ENCODE peak calls at places on chromosomes 12 and 14, in seven cellular contexts. I is adrenal gland, K is ovary, T is transverse colon, G is testis, X is tibial nerve, N is heart left ventricle. Y is an unnamed sample.
A peak's percentile ranks its signal among the peaks of the same experiment; 100 is the strongest.

GRCh38 chr12:46661161-46661845 is 164.5 kb downstream of the SLC38A4 start:
- DNase-seq in I (peak; percentile 40), K (peak; percentile 36), T (no peak), G (peak; percentile 58), X (peak; percentile 73), N (no peak), Y (peak; percentile 33)

GRCh38 chr12:76943004-76943403 is 64.2 kb upstream of the CSRP2 start:
- DNase-seq in I (no peak), K (no peak), T (no peak), G (no peak), X (no peak), N (no peak), Y (peak; percentile 17)

GRCh38 chr12:109716092-109716479 is 2.5 kb downstream of the FAM222A start:
- DNase-seq in I (no peak), K (peak; percentile 58), T (no peak), G (no peak), X (no peak), N (no peak), Y (no peak)

GRCh38 chr12:6141048-6141447 is 16.6 kb upstream of the VWF start:
- DNase-seq in I (no peak), K (no peak), T (no peak), G (no peak), X (peak; percentile 26), N (no peak), Y (no peak)

GRCh38 chr12:109832534-109833306 is 478 bp downstream of the TRPV4 start:
- DNase-seq in I (no peak), K (no peak), T (no peak), G (no peak), X (no peak), N (no peak), Y (no peak)

GRCh38 chr12:2806700-2807099 is 5.8 kb upstream of the ITFG2 start:
- DNase-seq in I (no peak), K (no peak), T (no peak), G (no peak), X (no peak), N (no peak), Y (no peak)

GRCh38 chr12:2456813-2457186 is 338.0 kb upstream of the FKBP4 start:
- DNase-seq in I (no peak), K (no peak), T (no peak), G (no peak), X (no peak), N (no peak), Y (no peak)

GRCh38 chr12:25592725-25593495 is 39.8 kb upstream of the LMNTD1 start:
- DNase-seq in I (no peak), K (no peak), T (no peak), G (no peak), X (no peak), N (no peak), Y (no peak)

GRCh38 chr12:131287015-131287937 is 333.6 kb downstream of the ADGRD1 start:
- DNase-seq in I (peak; percentile 9), K (peak; percentile 8), T (no peak), G (peak; percentile 9), X (peak; percentile 3), N (no peak), Y (peak; percentile 2)

GRCh38 chr12:95959107-95959506 is 16.0 kb downstream of the AMDHD1 start:
- DNase-seq in I (no peak), K (no peak), T (no peak), G (no peak), X (no peak), N (no peak), Y (no peak)

GRCh38 chr12:85424581-85425348 is 144.7 kb downstream of the ALX1 start:
- DNase-seq in I (no peak), K (no peak), T (peak; percentile 51), G (no peak), X (peak; percentile 35), N (no peak), Y (no peak)

GRCh38 chr14:90523544-90523943 is 126.7 kb downstream of the CALM1 start:
- DNase-seq in I (no peak), K (no peak), T (no peak), G (no peak), X (no peak), N (no peak), Y (no peak)

GRCh38 chr14:35117112-35117511 is 4.7 kb downstream of the PPP2R3C start:
- DNase-seq in I (no peak), K (no peak), T (no peak), G (no peak), X (no peak), N (no peak), Y (no peak)

DNA sequence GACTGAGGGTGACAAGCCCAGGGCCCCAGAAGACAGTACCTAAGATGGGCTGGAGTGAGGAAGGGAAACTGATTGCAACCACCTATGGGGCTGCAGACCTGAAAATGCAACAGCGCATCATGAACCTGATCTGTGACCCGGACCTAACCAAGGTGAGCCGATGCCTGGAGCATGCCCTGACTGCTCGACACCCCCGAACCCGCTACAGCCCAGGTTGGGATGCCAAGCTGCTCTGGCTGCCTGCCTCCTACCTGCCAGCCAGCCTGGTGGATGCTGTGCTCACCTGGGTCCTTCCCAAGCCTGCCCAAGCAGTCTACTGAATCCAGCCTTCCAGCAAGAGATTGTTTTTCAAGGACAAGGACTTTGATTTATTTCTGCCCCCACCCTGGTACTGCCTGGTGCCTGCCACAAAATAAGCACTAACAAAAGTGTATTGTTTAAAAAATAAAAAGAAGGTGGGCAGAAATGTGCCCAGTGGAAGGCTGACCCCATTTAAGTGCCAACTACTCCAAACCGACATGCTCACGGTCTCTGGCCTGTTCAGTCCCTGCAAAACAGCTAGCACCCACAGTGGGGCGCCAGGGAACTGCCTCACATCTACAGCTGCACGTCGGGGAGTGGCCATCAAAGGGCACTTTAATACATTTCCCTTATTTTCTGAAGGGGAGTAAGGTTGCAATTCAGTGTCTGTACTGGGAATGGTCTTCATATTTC is 4.2 kb downstream of the RDH5 start:
- DNase-seq in I (peak; percentile 67), K (peak; percentile 61), T (peak; percentile 82), G (peak; percentile 85), X (peak; percentile 76), N (no peak), Y (peak; percentile 51)
- TF ChIP-seq POLR2A in I (peak; percentile 18), K (no peak), T (no peak), G (no peak), X (no peak), N (no peak), Y (no peak)

DNA sequence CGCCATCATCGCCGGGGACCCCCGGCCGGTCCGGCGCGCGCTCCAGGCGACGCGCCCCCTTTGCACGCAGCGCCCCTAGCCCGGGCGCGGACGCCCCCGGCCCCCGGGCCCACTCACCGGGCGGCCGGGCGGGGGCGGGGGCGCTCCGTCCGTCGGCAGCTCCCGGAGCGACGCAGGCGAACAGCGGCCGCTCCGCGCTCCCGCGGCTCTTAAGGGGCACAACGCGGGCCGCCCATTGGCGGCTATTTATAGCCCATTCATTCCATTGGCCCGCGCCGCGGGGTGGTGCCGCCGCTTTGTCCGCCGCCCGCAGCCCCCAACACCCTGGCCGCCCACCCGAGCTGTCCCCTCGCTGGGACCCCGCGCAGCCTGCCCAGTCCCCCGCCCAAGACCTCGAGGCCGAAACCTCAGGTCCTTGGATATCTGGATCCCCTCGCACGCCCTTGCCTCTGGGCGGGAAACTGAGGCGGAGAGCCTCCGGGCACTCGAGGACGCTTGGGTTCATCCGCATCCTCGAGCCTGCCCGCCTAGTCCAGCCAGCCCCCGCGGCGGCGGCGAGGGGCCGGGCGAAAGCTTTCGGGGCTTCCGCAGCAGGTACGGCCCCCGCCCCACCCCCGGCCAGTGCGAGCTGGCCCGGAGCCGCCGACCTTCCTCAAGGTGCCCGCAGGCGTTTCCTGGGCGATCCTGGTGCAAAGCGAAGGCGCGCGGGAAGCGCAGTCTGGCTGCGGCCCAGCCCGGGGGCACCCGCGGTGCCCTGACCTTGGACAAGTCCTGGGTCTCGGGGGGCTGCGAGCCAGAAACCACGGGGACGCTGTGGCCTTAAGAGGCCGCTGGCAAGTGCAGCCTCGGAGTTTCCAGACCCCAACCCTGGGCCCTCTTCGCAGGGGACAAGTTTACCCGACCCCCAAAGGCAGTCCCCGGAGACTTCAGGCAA is at the start of gene CKB:
- DNase-seq in I (peak; percentile 70), K (peak; percentile 82), T (peak; percentile 83), G (peak; percentile 86), X (no peak), N (peak; percentile 79), Y (peak; percentile 75)
- H3K4me1 ChIP-seq in I (peaks cover 62% of the 10 kb centered on the region), K (peaks cover 14% of the 10 kb centered on the region), T (peaks cover 54% of the 10 kb centered on the region), G (peaks cover 69% of the 10 kb centered on the region), X (no peaks in the 10 kb centered on the region), N (peaks cover 23% of the 10 kb centered on the region), Y (peaks cover 46% of the 10 kb centered on the region)

GRCh38 chr12:133026996-133027395 is 10.3 kb upstream of the ZNF84 start:
- DNase-seq in I (no peak), K (no peak), T (no peak), G (no peak), X (no peak), N (no peak), Y (no peak)

GRCh38 chr12:133023566-133023965 is 13.7 kb upstream of the ZNF84 start:
- DNase-seq in I (no peak), K (no peak), T (no peak), G (no peak), X (no peak), N (no peak), Y (no peak)
- H3K9me3 ChIP-seq in I (peaks cover 24% of the 10 kb centered on the region), K (peaks cover 5% of the 10 kb centered on the region), T (peaks cover 50% of the 10 kb centered on the region), G (no peaks in the 10 kb centered on the region), X (no peaks in the 10 kb centered on the region), N (no peaks in the 10 kb centered on the region), Y (no peaks in the 10 kb centered on the region)

DNA sequence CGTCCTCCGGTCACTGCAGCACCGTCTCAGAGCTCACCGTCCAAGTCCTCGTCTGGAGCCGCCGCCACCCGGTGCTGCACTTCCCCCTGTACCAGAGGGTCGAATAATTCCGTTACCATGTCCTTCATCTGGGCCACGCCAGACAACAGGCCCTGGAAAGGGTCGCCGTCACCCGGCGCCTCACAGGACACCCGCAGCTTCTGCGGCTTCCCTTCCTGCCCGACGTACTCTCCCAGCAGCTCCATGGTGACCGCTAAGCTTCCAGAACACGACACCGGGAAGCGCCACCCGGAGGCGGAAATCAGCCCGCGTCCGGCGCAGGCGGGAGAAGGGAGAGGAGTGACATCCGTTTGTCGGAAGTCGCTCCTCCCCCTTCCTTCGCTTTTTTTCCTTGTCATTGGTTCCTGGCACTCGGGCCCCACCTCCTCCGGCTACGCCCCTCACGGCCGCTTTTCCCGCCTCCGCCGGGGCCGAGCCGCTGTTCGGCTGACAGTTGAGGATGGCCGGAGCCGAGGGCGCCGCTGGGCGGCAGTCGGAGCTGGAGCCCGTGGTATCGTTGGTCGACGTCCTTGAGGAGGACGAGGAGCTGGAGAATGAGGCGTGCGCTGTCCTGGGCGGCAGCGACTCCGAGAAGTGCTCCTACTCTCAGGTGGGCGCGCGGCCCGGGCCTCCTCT is at the start of the genes GON7 and UBR7:
- DNase-seq in I (peak; percentile 96), K (peak; percentile 94), T (peak; percentile 97), G (peak; percentile 97), X (peak; percentile 91), N (peak; percentile 97), Y (peak; percentile 96)
- TF ChIP-seq POLR2A in I (peak; percentile 83), K (peak; percentile 77), T (peak; percentile 84), G (peak; percentile 50), X (peak; percentile 75), N (peak; percentile 73), Y (peak; percentile 56)

Y was measured in prostate gland.